ENCODE peak calls at places on chromosomes 6 and 20, in seven cellular contexts. S, G, M, B, C, F and L are unnamed samples.

GRCh38 chr6:163335671-163336545 is 78.6 kb upstream of the QKI start:
- DNase-seq in S (peak; percentile 82), G (no peak), M (peak; percentile 35), B (no peak), C (peak; percentile 86), F (no peak), L (no peak)

GRCh38 chr20:4150095-4150492 is 134.7 kb upstream of the RNF24 start:
- DNase-seq in S (peak; percentile 78), G (no peak), M (peak; percentile 52), B (no peak), C (no peak), F (no peak), L (no peak)

GRCh38 chr6:92545861-92546260 is 873.5 kb downstream of the EPHA7 start:
- DNase-seq in S (no peak), G (no peak), M (no peak), B (no peak), C (no peak), F (no peak), L (no peak)

GRCh38 chr6:5525209-5525608 is 263.9 kb downstream of the FARS2 start:
- DNase-seq in S (peak; percentile 78), G (no peak), M (peak; percentile 63), B (no peak), C (no peak), F (no peak), L (no peak)

GRCh38 chr6:105121981-105122380 is 57.8 kb downstream of the POPDC3 start:
- DNase-seq in S (no peak), G (no peak), M (no peak), B (no peak), C (no peak), F (no peak), L (no peak)

GRCh38 chr6:78746457-78746856 is 120.9 kb upstream of the IRAK1BP1 start:
- DNase-seq in S (no peak), G (no peak), M (peak; percentile 1), B (no peak), C (no peak), F (no peak), L (no peak)

GRCh38 chr20:44180814-44181213 is 6.2 kb downstream of the JPH2 start:
- DNase-seq in S (peak; percentile 11), G (no peak), M (peak; percentile 55), B (no peak), C (no peak), F (no peak), L (no peak)

GRCh38 chr6:57207141-57207540 is 15.0 kb downstream of the RAB23 start:
- DNase-seq in S (peak; percentile 61), G (no peak), M (peak; percentile 45), B (no peak), C (no peak), F (no peak), L (no peak)

GRCh38 chr20:63065911-63066310 is 59.1 kb upstream of the BHLHE23 start:
- DNase-seq in S (no peak), G (no peak), M (no peak), B (no peak), C (no peak), F (no peak), L (no peak)

GRCh38 chr6:17431581-17431980 is 38.2 kb downstream of the CAP2 start:
- DNase-seq in S (peak; percentile 35), G (no peak), M (peak; percentile 44), B (no peak), C (no peak), F (no peak), L (no peak)

GRCh38 chr6:27669278-27669797 is 196.4 kb upstream of the ZNF184 start:
- DNase-seq in S (no peak), G (no peak), M (no peak), B (no peak), C (no peak), F (no peak), L (no peak)

GRCh38 chr20:61562897-61563504 is 310.9 kb downstream of the CDH4 start:
- DNase-seq in S (no peak), G (no peak), M (no peak), B (no peak), C (no peak), F (no peak), L (no peak)

GRCh38 chr20:62066983-62067433 is 1.3 kb upstream of the TAF4 start:
- DNase-seq in S (no peak), G (no peak), M (no peak), B (no peak), C (no peak), F (no peak), L (no peak)

GRCh38 chr6:34521463-34522288 is 34.5 kb downstream of the SPDEF start:
- DNase-seq in S (no peak), G (no peak), M (no peak), B (no peak), C (no peak), F (no peak), L (no peak)

GRCh38 chr20:22207280-22207679 is 377.1 kb downstream of the FOXA2 start:
- DNase-seq in S (no peak), G (no peak), M (no peak), B (no peak), C (no peak), F (no peak), L (no peak)

GRCh38 chr6:86477510-86478166 is 459.7 kb upstream of the HTR1E start:
- DNase-seq in S (no peak), G (no peak), M (no peak), B (no peak), C (peak; percentile 35), F (no peak), L (no peak)

GRCh38 chr6:122719176-122719575 is 60.3 kb upstream of the FABP7 start:
- DNase-seq in S (no peak), G (no peak), M (no peak), B (no peak), C (no peak), F (no peak), L (no peak)

GRCh38 chr6:144678844-144679243 is 393.7 kb downstream of the UTRN start:
- DNase-seq in S (peak; percentile 64), G (no peak), M (peak; percentile 60), B (no peak), C (no peak), F (no peak), L (no peak)

GRCh38 chr6:170134077-170135040 is 156.5 kb downstream of the DLL1 start:
- DNase-seq in S (no peak), G (no peak), M (no peak), B (no peak), C (no peak), F (no peak), L (peak; percentile 50)

GRCh38 chr6:104940881-104941693 is 15.8 kb upstream of the LIN28B start:
- DNase-seq in S (peak; percentile 50), G (no peak), M (peak; percentile 44), B (no peak), C (peak; percentile 89), F (peak; percentile 3), L (peak; percentile 79)

GRCh38 chr20:44683263-44684046 is 31.7 kb upstream of the CCN5 start:
- DNase-seq in S (peak; percentile 74), G (peak; percentile 53), M (no peak), B (peak; percentile 16), C (peak; percentile 75), F (peak; percentile 38), L (peak; percentile 54)

GRCh38 chr6:119186490-119186889 is 108.0 kb upstream of the FAM184A start:
- DNase-seq in S (no peak), G (no peak), M (no peak), B (no peak), C (peak; percentile 5), F (no peak), L (no peak)

GRCh38 chr6:161242779-161243693 is 30.8 kb downstream of the AGPAT4 start:
- DNase-seq in S (no peak), G (peak; percentile 23), M (peak; percentile 80), B (peak; percentile 43), C (peak; percentile 20), F (no peak), L (no peak)

GRCh38 chr6:52361347-52361944 is 505 bp upstream of the PAQR8 start:
- DNase-seq in S (peak; percentile 30), G (peak; percentile 7), M (peak; percentile 51), B (no peak), C (no peak), F (no peak), L (no peak)

GRCh38 chr6:134422426-134423231 is 104.7 kb upstream of the SGK1 start:
- DNase-seq in S (peak; percentile 99), G (no peak), M (peak; percentile 98), B (no peak), C (no peak), F (no peak), L (no peak)

GRCh38 chr6:2237001-2237400 is 8.4 kb downstream of the GMDS start:
- DNase-seq in S (peak; percentile 83), G (no peak), M (peak; percentile 99), B (no peak), C (no peak), F (no peak), L (no peak)

GRCh38 chr6:158410784-158411183 is 98.5 kb downstream of the TULP4 start:
- DNase-seq in S (no peak), G (no peak), M (no peak), B (no peak), C (no peak), F (no peak), L (no peak)

GRCh38 chr6:165704001-165704748 is 41.1 kb upstream of the PDE10A start:
- DNase-seq in S (peak; percentile 65), G (no peak), M (peak; percentile 34), B (no peak), C (no peak), F (no peak), L (no peak)

GRCh38 chr6:158631678-158632537 is 12.6 kb downstream of the DYNLT1 start:
- DNase-seq in S (peak; percentile 93), G (no peak), M (peak; percentile 90), B (no peak), C (no peak), F (no peak), L (no peak)

GRCh38 chr6:129567374-129567773 is 142.6 kb downstream of the ARHGAP18 start:
- DNase-seq in S (peak; percentile 60), G (no peak), M (peak; percentile 34), B (no peak), C (peak; percentile 53), F (no peak), L (no peak)

GRCh38 chr6:148466158-148466557 is 123.5 kb downstream of the SASH1 start:
- DNase-seq in S (no peak), G (no peak), M (no peak), B (no peak), C (no peak), F (no peak), L (no peak)

GRCh38 chr6:138289739-138290138 is 71.4 kb upstream of the PBOV1 start:
- DNase-seq in S (peak; percentile 23), G (no peak), M (no peak), B (no peak), C (peak; percentile 38), F (no peak), L (peak; percentile 41)

GRCh38 chr6:170043881-170044790 is 246.7 kb downstream of the DLL1 start:
- DNase-seq in S (no peak), G (no peak), M (no peak), B (no peak), C (no peak), F (no peak), L (no peak)

GRCh38 chr20:59972037-59972801 is 14.0 kb downstream of the CDH26 start:
- DNase-seq in S (no peak), G (no peak), M (peak; percentile 16), B (no peak), C (no peak), F (no peak), L (no peak)